ENCODE peak calls at places on chromosomes 12 and 14, in nine cellular contexts. Q is stomach, O is A549, B is IMR-90, F is heart left ventricle, Y is breast epithelium, V is adrenal gland, H is suprapubic skin, R is body of pancreas. C is an unnamed sample.

GRCh38 chr12:127101086-127101485 is 1165.9 kb upstream of the TMEM132C start:
- DNase-seq in Q (no peak), O (no peak), B (no peak), F (no peak), Y (no peak), V (no peak), H (no peak), R (no peak), C (no peak)

GRCh38 chr12:63937381-63938168 is 93.1 kb downstream of the SRGAP1 start:
- DNase-seq in Q (no peak), O (no peak), B (no peak), F (no peak), Y (no peak), V (no peak), H (no peak), R (no peak), C (no peak)

GRCh38 chr12:122392411-122392810 is 30.1 kb downstream of the CLIP1 start:
- DNase-seq in Q (no peak), O (no peak), B (no peak), F (no peak), Y (no peak), V (no peak), H (no peak), R (no peak), C (no peak)

GRCh38 chr12:1534708-1535107 is 59.7 kb downstream of the FBXL14 start:
- DNase-seq in Q (no peak), O (no peak), B (no peak), F (no peak), Y (no peak), V (no peak), H (no peak), R (no peak), C (no peak)

GRCh38 chr12:42090899-42091298 is 53.8 kb downstream of the GXYLT1 start:
- DNase-seq in Q (no peak), O (no peak), B (peak; percentile 66), F (no peak), Y (no peak), V (no peak), H (no peak), R (no peak), C (no peak)

GRCh38 chr14:100855256-100855930 is 29.5 kb downstream of the MEG3 start:
- DNase-seq in Q (no peak), O (peak; percentile 11), B (no peak), F (no peak), Y (no peak), V (no peak), H (no peak), R (no peak), C (no peak)

GRCh38 chr12:105960319-105961076 is 178.3 kb downstream of the NUAK1 start:
- DNase-seq in Q (no peak), O (peak; percentile 89), B (no peak), F (no peak), Y (no peak), V (no peak), H (no peak), R (peak; percentile 14), C (no peak)

GRCh38 chr12:120468271-120468845 is 1.2 kb downstream of the SRSF9 start:
- DNase-seq in Q (peak; percentile 44), O (peak; percentile 55), B (peak; percentile 57), F (peak; percentile 15), Y (no peak), V (peak; percentile 75), H (peak; percentile 66), R (peak; percentile 43), C (peak; percentile 35)

GRCh38 chr12:108572166-108572790 is 9.9 kb downstream of the ISCU start:
- DNase-seq in Q (no peak), O (no peak), B (no peak), F (no peak), Y (no peak), V (peak; percentile 23), H (peak; percentile 27), R (no peak), C (no peak)

GRCh38 chr12:88142610-88142991 is 494 bp downstream of the TMTC3 start:
- DNase-seq in Q (peak; percentile 28), O (peak; percentile 6), B (no peak), F (peak; percentile 15), Y (peak; percentile 52), V (peak; percentile 65), H (peak; percentile 68), R (peak; percentile 34), C (peak; percentile 23)

GRCh38 chr12:91576432-91576831 is 393.8 kb upstream of the DCN start:
- DNase-seq in Q (no peak), O (no peak), B (no peak), F (no peak), Y (no peak), V (no peak), H (no peak), R (no peak), C (no peak)

GRCh38 chr12:91575631-91576030 is 393.0 kb upstream of the DCN start:
- DNase-seq in Q (no peak), O (no peak), B (no peak), F (no peak), Y (no peak), V (no peak), H (no peak), R (no peak), C (no peak)

GRCh38 chr12:91574391-91574790 is 391.8 kb upstream of the DCN start:
- DNase-seq in Q (no peak), O (no peak), B (no peak), F (no peak), Y (no peak), V (no peak), H (no peak), R (no peak), C (no peak)

GRCh38 chr12:91577586-91578539 is 395.2 kb upstream of the DCN start:
- DNase-seq in Q (no peak), O (peak; percentile 23), B (peak; percentile 35), F (no peak), Y (no peak), V (no peak), H (no peak), R (no peak), C (no peak)

GRCh38 chr12:91574975-91575374 is 392.4 kb upstream of the DCN start:
- DNase-seq in Q (no peak), O (no peak), B (no peak), F (no peak), Y (no peak), V (no peak), H (no peak), R (no peak), C (no peak)
- TF ChIP-seq CTCF in Q (no peak), O (no peak), B (no peak), F (no peak), Y (no peak), V (no peak), H (no peak), R (no peak), C (no peak)

GRCh38 chr12:54413284-54414190 is 5.5 kb downstream of the ITGA5 start:
- DNase-seq in Q (peak; percentile 37), O (no peak), B (no peak), F (peak; percentile 60), Y (no peak), V (no peak), H (peak; percentile 89), R (no peak), C (no peak)
- TF ChIP-seq POLR2A in Q (no peak), O (no peak), B (no peak), F (no peak), Y (no peak), V (no peak), H (no peak), R (no peak), C (no peak)

GRCh38 chr12:44286821-44287220 is 450.9 kb downstream of the TMEM117 start:
- DNase-seq in Q (no peak), O (no peak), B (no peak), F (no peak), Y (no peak), V (no peak), H (no peak), R (no peak), C (no peak)
- TF ChIP-seq CTCF in Q (no peak), O (no peak), B (no peak), F (no peak), Y (no peak), V (no peak), H (no peak), R (no peak), C (no peak)

GRCh38 chr14:64702493-64703392 is 1.5 kb upstream of the PLEKHG3 start:
- DNase-seq in Q (peak; percentile 80), O (no peak), B (no peak), F (no peak), Y (peak; percentile 74), V (no peak), H (peak; percentile 72), R (peak; percentile 74), C (no peak)
- TF ChIP-seq POLR2A in Q (no peak), O (no peak), B (no peak), F (no peak), Y (no peak), V (no peak), H (no peak), R (peak; percentile 62), C (no peak)

GRCh38 chr12:114700392-114701103 is 16.6 kb upstream of the TBX3 start:
- DNase-seq in Q (no peak), O (no peak), B (no peak), F (no peak), Y (no peak), V (no peak), H (no peak), R (no peak), C (no peak)
- TF ChIP-seq CTCF in Q (no peak), O (no peak), B (no peak), F (no peak), Y (no peak), V (no peak), H (no peak), R (no peak), C (no peak)

C was measured in ovary.